ENCODE peak calls at places on chromosomes 2 and 18, in four cellular contexts. A is hepatocyte; C is NCI-H446 treated with DMSO at 0.1 percent for 48 hours; B is activated naive CD4-positive, alpha-beta T cell. F is an unnamed sample.

GRCh38 chr18:46322411-46322891 is 218.3 kb downstream of the HAUS1 start:
- DNase-seq in A (no peak), C (no peak), B (no peak), F (no peak)

GRCh38 chr2:144548088-144548487 is 28.2 kb upstream of the ZEB2 start:
- DNase-seq in A (no peak), C (no peak), B (no peak), F (no peak)

GRCh38 chr18:34611904-34612303 is 98.2 kb upstream of the DTNA start:
- DNase-seq in A (no peak), C (no peak), B (no peak), F (peak)

GRCh38 chr2:66084948-66085590 is 349.9 kb upstream of the MEIS1 start:
- DNase-seq in A (no peak), C (no peak), B (no peak), F (no peak)

GRCh38 chr2:201129044-201129505 is 13.1 kb downstream of the CFLAR start:
- DNase-seq in A (peak), C (no peak), B (no peak), F (no peak)

GRCh38 chr2:7057865-7058400 is 140.7 kb downstream of the RNF144A start:
- DNase-seq in A (no peak), C (no peak), B (no peak), F (no peak)

GRCh38 chr2:95344208-95344570 is 47.0 kb downstream of the KCNIP3 start:
- DNase-seq in A (no peak), C (no peak), B (no peak), F (no peak)

GRCh38 chr2:38747007-38747424 is 4.1 kb downstream of the SRSF7 start:
- DNase-seq in A (no peak), C (no peak), B (no peak), F (no peak)

GRCh38 chr2:85868837-85869236 is 20.0 kb downstream of the ST3GAL5 start:
- DNase-seq in A (no peak), C (no peak), B (no peak), F (no peak)

GRCh38 chr2:110101280-110101844 is 14.3 kb downstream of the MALL start:
- DNase-seq in A (peak), C (peak), B (no peak), F (peak)

GRCh38 chr2:150859872-150860271 is 372.4 kb upstream of the RND3 start:
- DNase-seq in A (no peak), C (no peak), B (no peak), F (no peak)

GRCh38 chr2:200469708-200470600 is 39.9 kb downstream of the KCTD18 start:
- DNase-seq in A (no peak), C (no peak), B (no peak), F (no peak)

GRCh38 chr2:75619992-75620740 is 26.4 kb upstream of the MRPL19 start:
- DNase-seq in A (no peak), C (no peak), B (no peak), F (no peak)

GRCh38 chr2:8833863-8834262 is 3.5 kb downstream of the KIDINS220 start:
- DNase-seq in A (no peak), C (no peak), B (no peak), F (no peak)

GRCh38 chr2:47888581-47889280 is 17.6 kb downstream of the FBXO11 start:
- DNase-seq in A (no peak), C (no peak), B (no peak), F (no peak)

GRCh38 chr18:10274327-10274726 is 180.1 kb upstream of the APCDD1 start:
- DNase-seq in A (no peak), C (no peak), B (no peak), F (no peak)

GRCh38 chr2:16665746-16666452 is at the start of gene CYRIA:
- DNase-seq in A (peak), C (no peak), B (no peak), F (peak)

GRCh38 chr2:201402651-201403573 is 45.8 kb upstream of the FLACC1 start:
- DNase-seq in A (no peak), C (no peak), B (no peak), F (no peak)

GRCh38 chr2:174438146-174438886 is 42.8 kb downstream of the SCRN3 start:
- DNase-seq in A (no peak), C (no peak), B (no peak), F (peak)

GRCh38 chr2:158940356-158940755 is 28.1 kb upstream of the TANC1 start:
- DNase-seq in A (no peak), C (no peak), B (no peak), F (no peak)

GRCh38 chr18:23784811-23785245 is 95.6 kb downstream of the LAMA3 start:
- DNase-seq in A (no peak), C (no peak), B (no peak), F (no peak)

GRCh38 chr18:5294618-5295230 is 802 bp downstream of the ZBTB14 start:
- DNase-seq in A (no peak), C (no peak), B (peak), F (peak)

F was measured in cerebellum.